ENCODE peak calls at places on chromosomes 7 and 10, in nine cellular contexts. U, Z, M, G, X, D, L, I and C are unnamed samples.

GRCh38 chr7:2736411-2736914 is 48.5 kb downstream of the AMZ1 start:
- DNase-seq in G (no peak), X (no peak), L (no peak), Z (no peak), M (no peak), U (peak; percentile 34), D (peak; percentile 21), I (no peak), C (no peak)

GRCh38 chr10:49119746-49120145 is 4.4 kb upstream of the VSTM4 start:
- DNase-seq in D (no peak), Z (no peak), X (no peak), G (no peak), I (no peak), U (no peak), M (peak; percentile 54), L (no peak), C (no peak)

GRCh38 chr7:16889851-16890443 is 8.2 kb upstream of the AGR3 start:
- DNase-seq in Z (no peak), U (no peak), D (no peak), X (no peak), L (no peak), I (no peak), M (no peak), G (no peak), C (no peak)

GRCh38 chr10:3538850-3539531 is 246.0 kb downstream of the KLF6 start:
- DNase-seq in G (no peak), Z (no peak), L (no peak), D (no peak), X (no peak), U (no peak), M (peak; percentile 97), I (peak; percentile 38), C (no peak)

GRCh38 chr7:23191022-23191421 is 9.2 kb downstream of the NUP42 start:
- DNase-seq in Z (no peak), I (no peak), G (no peak), M (no peak), L (no peak), U (no peak), D (no peak), X (no peak), C (no peak)

GRCh38 chr7:151795168-151795754 is 81.7 kb downstream of the PRKAG2 start:
- DNase-seq in D (no peak), M (no peak), G (no peak), I (no peak), U (peak; percentile 57), Z (no peak), L (no peak), X (no peak), C (no peak)

GRCh38 chr10:96910488-96911395 is 78.6 kb downstream of the LCOR start:
- DNase-seq in Z (no peak), M (peak; percentile 35), G (peak; percentile 24), I (no peak), X (no peak), L (peak; percentile 64), D (no peak), U (no peak), C (no peak)

GRCh38 chr10:118163227-118163626 is 116.5 kb upstream of the RAB11FIP2 start:
- DNase-seq in Z (no peak), M (no peak), U (peak; percentile 65), G (no peak), I (no peak), L (no peak), D (no peak), X (no peak), C (no peak)

GRCh38 chr7:82841828-82842227 is 320.9 kb downstream of the PCLO start:
- DNase-seq in X (no peak), Z (no peak), I (no peak), U (no peak), L (no peak), M (no peak), D (no peak), G (no peak), C (no peak)

GRCh38 chr10:44471410-44471809 is 86.5 kb upstream of the CXCL12 start:
- DNase-seq in U (no peak), G (no peak), M (no peak), I (no peak), D (no peak), Z (no peak), X (no peak), L (no peak), C (no peak)

GRCh38 chr7:1463685-1464223 is 4.5 kb upstream of the MICALL2 start:
- DNase-seq in D (no peak), L (no peak), U (no peak), M (no peak), G (no peak), X (no peak), I (no peak), Z (no peak), C (no peak)

DNA sequence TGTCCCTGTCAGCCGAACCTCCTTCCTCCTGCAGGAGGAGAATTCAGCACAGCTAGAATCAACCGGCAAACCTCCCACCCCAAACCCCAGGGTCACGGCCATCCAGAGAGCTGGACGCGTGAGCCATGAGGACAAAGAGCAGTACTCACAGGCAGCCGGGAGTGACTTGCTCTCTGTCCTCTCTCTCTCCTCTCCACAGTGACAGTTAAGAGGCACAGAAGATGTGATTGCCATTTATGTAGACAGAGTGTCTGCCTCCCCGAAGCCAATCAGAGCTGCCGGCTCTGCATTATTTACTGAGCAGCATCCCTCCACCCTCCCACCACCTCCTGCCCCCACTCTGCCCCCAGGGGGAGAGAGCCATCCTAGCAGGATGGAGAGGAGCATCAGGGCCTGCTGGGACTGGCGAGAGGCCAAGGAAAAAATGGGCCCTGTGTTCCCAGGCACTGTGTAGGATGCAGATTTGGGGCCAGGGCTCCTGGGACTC is 4.3 kb downstream of the DDC start:
- DNase-seq in G (no peak), I (peak; percentile 64), Z (no peak), X (no peak), U (no peak), L (no peak), M (no peak), D (peak; percentile 37), C (no peak)
- TF ChIP-seq CTCF in G (no peak), I (no peak), Z (no peak), X (no peak), U (no peak), L (no peak), M (no peak), D (no peak), C (no peak)

GRCh38 chr7:30901856-30902255 is 9.8 kb upstream of the AQP1 start:
- DNase-seq in G (no peak), I (no peak), M (no peak), X (no peak), U (no peak), L (no peak), D (no peak), Z (no peak), C (no peak)
- H3K4me1 ChIP-seq in G (peaks cover 2% of the 10 kb centered on the region), I (peaks cover 7% of the 10 kb centered on the region), M (peaks cover 11% of the 10 kb centered on the region), X (no peaks in the 10 kb centered on the region), U (no peaks in the 10 kb centered on the region), L (peaks cover 15% of the 10 kb centered on the region), D (peaks cover 5% of the 10 kb centered on the region), Z (peaks cover 18% of the 10 kb centered on the region), C (peaks cover 10% of the 10 kb centered on the region)

GRCh38 chr10:124450010-124450782 is at the start of gene NKX1-2:
- DNase-seq in Z (no peak), G (peak; percentile 18), I (no peak), L (no peak), X (no peak), U (no peak), M (no peak), D (no peak), C (no peak)

GRCh38 chr10:124449170-124450009 is 445 bp downstream of the NKX1-2 start:
- DNase-seq in D (no peak), L (no peak), U (no peak), M (no peak), Z (no peak), G (no peak), X (no peak), I (no peak), C (no peak)

GRCh38 chr10:124446830-124447740 is 2.8 kb downstream of the NKX1-2 start:
- DNase-seq in U (no peak), G (no peak), I (no peak), L (no peak), D (no peak), M (no peak), X (no peak), Z (no peak), C (no peak)

GRCh38 chr10:124448696-124449169 is 1.1 kb downstream of the NKX1-2 start:
- DNase-seq in M (no peak), U (no peak), X (no peak), I (no peak), Z (no peak), G (no peak), L (no peak), D (no peak), C (no peak)

DNA sequence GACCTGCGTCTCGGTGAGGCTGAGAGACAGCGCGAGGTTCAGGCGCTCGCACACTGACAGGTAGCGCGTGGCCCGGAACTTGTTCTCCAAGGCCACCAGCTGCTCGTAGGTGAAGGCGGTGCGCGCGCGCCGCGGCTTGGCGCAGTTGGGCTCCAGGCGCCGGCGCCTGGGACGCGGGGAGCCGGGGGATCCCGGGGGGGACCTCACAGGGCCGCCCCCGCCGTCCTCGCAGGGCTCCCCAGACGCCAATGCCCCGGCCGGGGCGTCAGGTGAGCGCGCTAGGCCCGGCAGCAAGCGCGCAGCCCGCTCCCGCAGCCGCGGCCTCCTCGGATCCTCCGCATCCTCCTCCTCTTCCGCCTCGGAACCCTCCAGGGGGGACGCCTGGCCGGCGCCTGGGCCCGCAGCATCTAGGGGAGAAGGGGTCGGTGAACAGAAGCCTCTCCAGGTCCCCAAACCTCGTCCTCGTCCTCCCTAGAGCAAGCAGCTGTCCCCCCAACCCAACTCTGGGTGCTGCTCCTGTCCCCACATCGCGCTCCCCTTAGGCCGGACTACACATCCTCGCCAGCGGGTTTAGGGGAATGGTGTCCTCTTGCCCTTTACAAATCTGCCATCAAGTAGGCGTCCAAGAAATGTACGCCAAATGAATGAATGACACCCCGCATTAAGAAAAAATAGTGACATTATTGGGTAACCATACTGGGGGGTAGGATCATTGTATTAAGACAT is 1.9 kb downstream of the NKX1-2 start:
- DNase-seq in U (no peak), L (no peak), M (no peak), G (no peak), X (no peak), D (no peak), I (no peak), Z (no peak), C (no peak)
- H3K4me3 ChIP-seq in U (peak overlapping the region; percentile 56), L (no peak overlapping the region), M (no peak overlapping the region), G (no peak overlapping the region), X (peak overlapping the region; percentile 37), D (no peak overlapping the region), I (peak overlapping the region; percentile 9), Z (peak overlapping the region; percentile 15), C (no peak overlapping the region)

DNA sequence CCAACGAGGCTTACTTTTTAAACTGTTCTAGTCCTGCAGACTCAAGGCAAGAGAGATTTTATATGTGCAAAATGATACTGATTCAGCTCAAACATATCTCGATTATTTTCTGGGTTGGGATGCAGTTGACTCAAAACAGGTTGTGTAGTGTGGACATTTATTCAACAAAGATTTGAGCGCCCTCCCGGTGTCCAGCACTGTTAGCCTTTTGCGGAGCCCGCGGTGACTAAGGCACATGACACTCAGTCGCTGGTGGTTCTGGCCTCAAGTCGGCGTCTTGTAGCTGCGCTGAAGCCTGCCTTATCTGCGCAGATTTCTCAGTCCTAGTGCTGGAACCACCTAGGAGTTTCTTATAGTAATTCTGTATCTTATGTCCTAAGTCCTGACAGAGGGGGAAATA is 938 bp upstream of the CADPS2 start:
- DNase-seq in G (peak; percentile 51), L (peak; percentile 10), D (peak; percentile 44), M (peak; percentile 16), X (peak; percentile 60), Z (peak; percentile 17), U (peak; percentile 61), I (peak; percentile 81), C (peak; percentile 64)
- TF ChIP-seq CTCF in G (peak; percentile 16), L (no peak), D (no peak), M (no peak), X (no peak), Z (no peak), U (no peak), I (peak; percentile 28), C (no peak)